ENCODE peak calls at places on chromosome 18, in eight cellular contexts. D is fibroblast of mammary gland; Q is Karpas-422; Y is T follicular helper cell; F is EH; H is CD4-positive, alpha-beta T cell; R is mucosa of gallbladder; W is activated effector memory CD4-positive, alpha-beta T cell treated with Interleukin-2 at 50 U/mL for 16 hours. E is an unnamed sample.

GRCh38 chr18:50457639-50458038 is 82.8 kb downstream of the SKA1 start:
- DNase-seq in Q (no peak), F (no peak), D (no peak), H (no peak), R (no peak), Y (no peak), W (no peak), E (no peak)

GRCh38 chr18:7598167-7599062 is 31.3 kb downstream of the PTPRM start:
- DNase-seq in D (peak; percentile 73), Y (no peak), W (no peak), F (peak; percentile 62), Q (no peak), R (peak; percentile 22), H (no peak), E (no peak)

GRCh38 chr18:22170421-22171262 is 1.3 kb downstream of the GATA6 start:
- DNase-seq in Q (no peak), D (peak; percentile 58), F (peak; percentile 69), R (no peak), W (no peak), Y (no peak), H (no peak), E (no peak)

GRCh38 chr18:22342625-22343024 is 75.1 kb downstream of the CTAGE1 start:
- DNase-seq in H (no peak), F (peak; percentile 71), Q (no peak), D (peak; percentile 59), W (no peak), Y (no peak), R (no peak), E (no peak)

GRCh38 chr18:44744206-44745180 is 63.8 kb downstream of the SETBP1 start:
- DNase-seq in Q (no peak), Y (no peak), W (no peak), H (no peak), D (no peak), F (no peak), R (no peak), E (no peak)

GRCh38 chr18:48926420-48926857 is 24.3 kb downstream of the SMAD7 start:
- DNase-seq in W (no peak), R (no peak), H (no peak), D (no peak), Q (no peak), Y (no peak), F (no peak), E (no peak)

GRCh38 chr18:44823782-44824181 is 143.1 kb downstream of the SETBP1 start:
- DNase-seq in F (peak; percentile 14), R (no peak), Y (no peak), D (peak; percentile 93), Q (no peak), W (no peak), H (no peak), E (no peak)

GRCh38 chr18:51666717-51667320 is 469.3 kb upstream of the MEX3C start:
- DNase-seq in W (no peak), R (peak; percentile 33), Y (no peak), F (no peak), Q (no peak), H (no peak), D (peak; percentile 0), E (no peak)

GRCh38 chr18:9417081-9417841 is 58.1 kb upstream of the RALBP1 start:
- DNase-seq in F (peak; percentile 78), Y (no peak), D (peak; percentile 31), W (no peak), H (no peak), Q (no peak), R (peak; percentile 19), E (no peak)

GRCh38 chr18:76099931-76100457 is 395.0 kb downstream of the ZNF516 start:
- DNase-seq in Y (no peak), R (no peak), Q (no peak), F (no peak), W (no peak), D (no peak), H (no peak), E (no peak)

GRCh38 chr18:56068030-56068671 is 480.2 kb upstream of the TCF4 start:
- DNase-seq in F (peak; percentile 96), W (no peak), Q (no peak), Y (no peak), R (no peak), H (no peak), D (peak; percentile 81), E (no peak)

GRCh38 chr18:45856526-45856925 is 31.1 kb downstream of the SIGLEC15 start:
- DNase-seq in D (peak; percentile 90), R (no peak), Q (no peak), W (no peak), F (peak; percentile 52), H (no peak), Y (no peak), E (no peak)

GRCh38 chr18:49490246-49490762 is 3.3 kb upstream of the C18orf32 start:
- DNase-seq in D (peak; percentile 30), Y (no peak), W (no peak), H (no peak), Q (no peak), F (no peak), R (no peak), E (no peak)

GRCh38 chr18:7950380-7951143 is 383.4 kb downstream of the PTPRM start:
- DNase-seq in W (no peak), H (no peak), Q (no peak), F (peak; percentile 66), R (no peak), Y (no peak), D (peak; percentile 83), E (no peak)

GRCh38 chr18:9642799-9643445 is 28.6 kb upstream of the PPP4R1 start:
- DNase-seq in W (no peak), F (peak; percentile 66), H (no peak), R (no peak), Q (peak; percentile 5), D (no peak), Y (no peak), E (no peak)

GRCh38 chr18:22674300-22674699 is 256.6 kb upstream of the CTAGE1 start:
- DNase-seq in Y (no peak), R (no peak), F (peak; percentile 94), W (no peak), Q (no peak), D (peak; percentile 95), H (no peak), E (peak; percentile 23)

GRCh38 chr18:22165603-22166069 is 3.8 kb upstream of the GATA6 start:
- DNase-seq in Y (no peak), D (no peak), F (no peak), H (no peak), Q (no peak), W (no peak), R (no peak), E (no peak)

GRCh38 chr18:58447342-58448190 is 181.3 kb downstream of the ALPK2 start:
- DNase-seq in R (no peak), W (no peak), H (no peak), Q (no peak), D (peak; percentile 34), Y (no peak), F (peak; percentile 63), E (no peak)

GRCh38 chr18:49227456-49227855 is 233.0 kb downstream of the DYM start:
- DNase-seq in Q (no peak), R (no peak), D (no peak), H (peak; percentile 28), F (no peak), W (peak; percentile 29), Y (no peak), E (no peak)

GRCh38 chr18:70024829-70025228 is 77.2 kb upstream of the CD226 start:
- DNase-seq in Y (no peak), F (no peak), H (no peak), W (no peak), R (no peak), D (no peak), Q (no peak), E (no peak)

GRCh38 chr18:77207540-77207939 is 42.1 kb upstream of the GALR1 start:
- DNase-seq in D (peak; percentile 90), H (peak; percentile 44), W (peak; percentile 41), F (peak; percentile 69), R (peak; percentile 64), Q (peak; percentile 87), Y (peak; percentile 41), E (peak; percentile 30)

GRCh38 chr18:23438608-23439366 is 14.3 kb upstream of the RIOK3 start:
- DNase-seq in D (no peak), R (no peak), H (no peak), Q (no peak), F (no peak), Y (no peak), W (no peak), E (no peak)

GRCh38 chr18:78733762-78734613 is 245.6 kb upstream of the SALL3 start:
- DNase-seq in Y (no peak), R (no peak), W (no peak), D (no peak), H (no peak), F (no peak), Q (no peak), E (no peak)

GRCh38 chr18:9547767-9548166 is 66.6 kb downstream of the PPP4R1 start:
- DNase-seq in D (no peak), R (no peak), Y (no peak), W (no peak), H (no peak), F (no peak), Q (no peak), E (no peak)

GRCh38 chr18:22946841-22947240 is 13.7 kb downstream of the RBBP8 start:
- DNase-seq in R (no peak), Y (no peak), W (no peak), Q (no peak), D (peak; percentile 21), H (no peak), F (peak; percentile 47), E (no peak)

GRCh38 chr18:24982831-24983230 is 369.1 kb downstream of the ZNF521 start:
- DNase-seq in Q (no peak), R (no peak), Y (no peak), W (no peak), H (no peak), D (peak; percentile 65), F (peak; percentile 49), E (no peak)

GRCh38 chr18:58754544-58755068 is 83.3 kb downstream of the MALT1 start:
- DNase-seq in F (no peak), Q (no peak), Y (no peak), R (peak; percentile 30), W (no peak), H (no peak), D (no peak), E (peak; percentile 89)

GRCh38 chr18:211582-211981 is 53.2 kb downstream of the USP14 start:
- DNase-seq in H (no peak), Q (no peak), W (no peak), D (no peak), F (no peak), R (no peak), Y (no peak), E (no peak)

GRCh38 chr18:8117008-8117376 is 492.2 kb upstream of the RAB12 start:
- DNase-seq in W (no peak), Q (no peak), Y (no peak), F (no peak), D (peak; percentile 61), H (no peak), R (no peak), E (no peak)

GRCh38 chr18:72223733-72224132 is 320.4 kb downstream of the CBLN2 start:
- DNase-seq in W (no peak), F (no peak), Y (no peak), D (no peak), Q (no peak), H (no peak), R (no peak), E (no peak)

GRCh38 chr18:62325806-62326645 is 916 bp downstream of the TNFRSF11A start:
- DNase-seq in D (peak; percentile 10), H (peak; percentile 10), R (no peak), Y (no peak), Q (no peak), W (no peak), F (peak; percentile 23), E (no peak)